ENCODE peak calls at places on chromosomes 1 and 21, in five cellular contexts. One of them, this sample, is unnamed.
A peak's percentile ranks its signal among the peaks of the same experiment; 100 is the strongest.

GRCh38 chr1:175090775-175091174 is 23.1 kb downstream of the TNN start:
- DNase-seq in NCI-H1092 treated with DMSO at 0.1 percent for 48 hours: no peak
- DNase-seq in stimulated activated CD4-positive, alpha-beta T cell treated with anti-CD3 and anti-CD28 coated beads, Interleukin-1b, Interleukin-23, amount 100 ng/mL, for 24 hours: no peak
- DNase-seq in Kasumi-1: no peak
- DNase-seq in left cardiac atrium: peak; percentile 30
- DNase-seq in this sample: no peak

GRCh38 chr1:63255153-63255552 is 67.2 kb upstream of the FOXD3 start:
- DNase-seq in NCI-H1092 treated with DMSO at 0.1 percent for 48 hours: no peak
- DNase-seq in stimulated activated CD4-positive, alpha-beta T cell treated with anti-CD3 and anti-CD28 coated beads, Interleukin-1b, Interleukin-23, amount 100 ng/mL, for 24 hours: no peak
- DNase-seq in Kasumi-1: no peak
- DNase-seq in left cardiac atrium: no peak
- DNase-seq in this sample: no peak

GRCh38 chr1:223741861-223742260 is 29.5 kb downstream of the CAPN2 start:
- DNase-seq in NCI-H1092 treated with DMSO at 0.1 percent for 48 hours: no peak
- DNase-seq in stimulated activated CD4-positive, alpha-beta T cell treated with anti-CD3 and anti-CD28 coated beads, Interleukin-1b, Interleukin-23, amount 100 ng/mL, for 24 hours: no peak
- DNase-seq in Kasumi-1: no peak
- DNase-seq in left cardiac atrium: no peak
- DNase-seq in this sample: no peak

GRCh38 chr1:6426321-6426971 is 1.9 kb downstream of the ESPN start:
- DNase-seq in NCI-H1092 treated with DMSO at 0.1 percent for 48 hours: no peak
- DNase-seq in stimulated activated CD4-positive, alpha-beta T cell treated with anti-CD3 and anti-CD28 coated beads, Interleukin-1b, Interleukin-23, amount 100 ng/mL, for 24 hours: no peak
- DNase-seq in Kasumi-1: no peak
- DNase-seq in left cardiac atrium: no peak
- DNase-seq in this sample: no peak

GRCh38 chr1:114558548-114558947 is 22.9 kb downstream of the BCAS2 start:
- DNase-seq in NCI-H1092 treated with DMSO at 0.1 percent for 48 hours: peak; percentile 0
- DNase-seq in stimulated activated CD4-positive, alpha-beta T cell treated with anti-CD3 and anti-CD28 coated beads, Interleukin-1b, Interleukin-23, amount 100 ng/mL, for 24 hours: no peak
- DNase-seq in Kasumi-1: peak; percentile 66
- DNase-seq in left cardiac atrium: no peak
- DNase-seq in this sample: peak; percentile 55

GRCh38 chr21:45300786-45301520 is 13.3 kb upstream of the POFUT2 start:
- DNase-seq in NCI-H1092 treated with DMSO at 0.1 percent for 48 hours: no peak
- DNase-seq in stimulated activated CD4-positive, alpha-beta T cell treated with anti-CD3 and anti-CD28 coated beads, Interleukin-1b, Interleukin-23, amount 100 ng/mL, for 24 hours: no peak
- DNase-seq in Kasumi-1: no peak
- DNase-seq in left cardiac atrium: peak; percentile 23
- DNase-seq in this sample: no peak

GRCh38 chr21:42435833-42436232 is 32.1 kb downstream of the UBASH3A start:
- DNase-seq in NCI-H1092 treated with DMSO at 0.1 percent for 48 hours: no peak
- DNase-seq in stimulated activated CD4-positive, alpha-beta T cell treated with anti-CD3 and anti-CD28 coated beads, Interleukin-1b, Interleukin-23, amount 100 ng/mL, for 24 hours: no peak
- DNase-seq in Kasumi-1: no peak
- DNase-seq in left cardiac atrium: no peak
- DNase-seq in this sample: no peak

GRCh38 chr1:100178092-100178491 is at the start of gene LRRC39:
- DNase-seq in NCI-H1092 treated with DMSO at 0.1 percent for 48 hours: no peak
- DNase-seq in stimulated activated CD4-positive, alpha-beta T cell treated with anti-CD3 and anti-CD28 coated beads, Interleukin-1b, Interleukin-23, amount 100 ng/mL, for 24 hours: no peak
- DNase-seq in Kasumi-1: no peak
- DNase-seq in left cardiac atrium: no peak
- DNase-seq in this sample: no peak

GRCh38 chr21:42997053-42997452 is 22.7 kb downstream of the PKNOX1 start:
- DNase-seq in NCI-H1092 treated with DMSO at 0.1 percent for 48 hours: no peak
- DNase-seq in stimulated activated CD4-positive, alpha-beta T cell treated with anti-CD3 and anti-CD28 coated beads, Interleukin-1b, Interleukin-23, amount 100 ng/mL, for 24 hours: no peak
- DNase-seq in Kasumi-1: no peak
- DNase-seq in left cardiac atrium: peak; percentile 75
- DNase-seq in this sample: no peak

GRCh38 chr1:3409737-3410434 is 44.6 kb upstream of the ARHGEF16 start:
- DNase-seq in NCI-H1092 treated with DMSO at 0.1 percent for 48 hours: peak; percentile 44
- DNase-seq in stimulated activated CD4-positive, alpha-beta T cell treated with anti-CD3 and anti-CD28 coated beads, Interleukin-1b, Interleukin-23, amount 100 ng/mL, for 24 hours: no peak
- DNase-seq in Kasumi-1: no peak
- DNase-seq in left cardiac atrium: peak; percentile 80
- DNase-seq in this sample: no peak

GRCh38 chr1:5481889-5482288 is 510.3 kb downstream of the NPHP4 start:
- DNase-seq in NCI-H1092 treated with DMSO at 0.1 percent for 48 hours: no peak
- DNase-seq in stimulated activated CD4-positive, alpha-beta T cell treated with anti-CD3 and anti-CD28 coated beads, Interleukin-1b, Interleukin-23, amount 100 ng/mL, for 24 hours: no peak
- DNase-seq in Kasumi-1: no peak
- DNase-seq in left cardiac atrium: no peak
- DNase-seq in this sample: no peak

GRCh38 chr1:1344672-1345361 is 4.4 kb downstream of the DVL1 start:
- DNase-seq in NCI-H1092 treated with DMSO at 0.1 percent for 48 hours: no peak
- DNase-seq in stimulated activated CD4-positive, alpha-beta T cell treated with anti-CD3 and anti-CD28 coated beads, Interleukin-1b, Interleukin-23, amount 100 ng/mL, for 24 hours: no peak
- DNase-seq in Kasumi-1: no peak
- DNase-seq in left cardiac atrium: no peak
- DNase-seq in this sample: no peak

GRCh38 chr1:56925193-56925592 is 40.6 kb downstream of the C8B start:
- DNase-seq in NCI-H1092 treated with DMSO at 0.1 percent for 48 hours: no peak
- DNase-seq in stimulated activated CD4-positive, alpha-beta T cell treated with anti-CD3 and anti-CD28 coated beads, Interleukin-1b, Interleukin-23, amount 100 ng/mL, for 24 hours: no peak
- DNase-seq in Kasumi-1: no peak
- DNase-seq in left cardiac atrium: no peak
- DNase-seq in this sample: no peak